ENCODE peak calls at places on chromosomes 3 and 15, in seven cellular contexts. F, G, R, P, V, K and C are unnamed samples.

GRCh38 chr3:60399861-60400845 is 851.1 kb downstream of the FHIT start:
- DNase-seq in F (no peak), G (no peak), R (no peak), P (no peak), V (peak; percentile 5), K (peak; percentile 0), C (no peak)

GRCh38 chr3:197368330-197368729 is 69.9 kb upstream of the DLG1 start:
- DNase-seq in F (no peak), G (no peak), R (no peak), P (no peak), V (no peak), K (no peak), C (no peak)

GRCh38 chr3:5022966-5023776 is 43.9 kb downstream of the BHLHE40 start:
- DNase-seq in F (no peak), G (peak; percentile 96), R (peak; percentile 87), P (no peak), V (peak; percentile 98), K (peak; percentile 99), C (no peak)

GRCh38 chr15:55695432-55695831 is 47.5 kb downstream of the PRTG start:
- DNase-seq in F (no peak), G (no peak), R (no peak), P (no peak), V (no peak), K (peak; percentile 3), C (no peak)

GRCh38 chr3:57112206-57112605 is 51.7 kb downstream of the SPATA12 start:
- DNase-seq in F (no peak), G (no peak), R (peak; percentile 52), P (no peak), V (no peak), K (no peak), C (no peak)

GRCh38 chr3:197465996-197466549 is 89.7 kb downstream of the BDH1 start:
- DNase-seq in F (no peak), G (peak; percentile 71), R (no peak), P (no peak), V (peak; percentile 81), K (peak; percentile 91), C (no peak)

GRCh38 chr3:9916346-9916733 is 558 bp upstream of the IL17RC start:
- DNase-seq in F (no peak), G (peak; percentile 64), R (no peak), P (no peak), V (peak; percentile 74), K (peak; percentile 91), C (no peak)

GRCh38 chr3:173870976-173871375 is 473.4 kb downstream of the NLGN1 start:
- DNase-seq in F (no peak), G (no peak), R (no peak), P (no peak), V (peak; percentile 12), K (no peak), C (no peak)

GRCh38 chr3:97882975-97883598 is 61.3 kb downstream of the CRYBG3 start:
- DNase-seq in F (no peak), G (peak; percentile 60), R (no peak), P (no peak), V (peak; percentile 67), K (peak; percentile 78), C (no peak)

GRCh38 chr15:67479781-67480180 is 41.1 kb upstream of the C15orf61 start:
- DNase-seq in F (no peak), G (no peak), R (no peak), P (no peak), V (peak; percentile 57), K (peak; percentile 67), C (no peak)

GRCh38 chr3:185824467-185825378 is at the start of gene IGF2BP2:
- DNase-seq in F (peak; percentile 29), G (peak; percentile 80), R (peak; percentile 68), P (peak; percentile 81), V (peak; percentile 88), K (peak; percentile 81), C (peak; percentile 92)

GRCh38 chr15:64552281-64552948 is 92.0 kb downstream of the ZNF609 start:
- DNase-seq in F (no peak), G (no peak), R (no peak), P (no peak), V (no peak), K (no peak), C (no peak)

GRCh38 chr3:30596161-30596560 is 10.2 kb upstream of the TGFBR2 start:
- DNase-seq in F (no peak), G (peak; percentile 43), R (no peak), P (no peak), V (no peak), K (no peak), C (no peak)

GRCh38 chr15:72339777-72340177 is 19.8 kb upstream of the CELF6 start:
- DNase-seq in F (no peak), G (peak; percentile 96), R (no peak), P (no peak), V (peak; percentile 97), K (peak; percentile 96), C (no peak)

GRCh38 chr15:77002954-77003912 is 8.3 kb downstream of the PSTPIP1 start:
- DNase-seq in F (no peak), G (no peak), R (no peak), P (no peak), V (no peak), K (no peak), C (peak; percentile 89)

GRCh38 chr3:111252795-111253194 is 181.2 kb downstream of the NECTIN3 start:
- DNase-seq in F (no peak), G (peak; percentile 56), R (peak; percentile 34), P (no peak), V (peak; percentile 55), K (peak; percentile 76), C (peak; percentile 39)

GRCh38 chr15:79595271-79595670 is 163.1 kb downstream of the MINAR1 start:
- DNase-seq in F (no peak), G (no peak), R (no peak), P (no peak), V (no peak), K (no peak), C (no peak)

GRCh38 chr3:100532411-100532810 is 40.0 kb downstream of the TMEM45A start:
- DNase-seq in F (no peak), G (no peak), R (no peak), P (no peak), V (no peak), K (no peak), C (no peak)

GRCh38 chr3:128999104-128999503 is 2.0 kb upstream of the EFCC1 start:
- DNase-seq in F (no peak), G (no peak), R (no peak), P (no peak), V (no peak), K (no peak), C (no peak)

GRCh38 chr3:182837855-182838454 is 44.7 kb downstream of the ATP11B start:
- DNase-seq in F (no peak), G (peak; percentile 24), R (no peak), P (no peak), V (peak; percentile 50), K (peak; percentile 62), C (no peak)

GRCh38 chr15:65532738-65533051 is 2.4 kb downstream of the HACD3 start:
- DNase-seq in F (no peak), G (peak; percentile 50), R (no peak), P (no peak), V (peak; percentile 40), K (peak; percentile 35), C (no peak)

GRCh38 chr3:46693038-46693896 is at the start of gene ALS2CL:
- DNase-seq in F (no peak), G (no peak), R (peak; percentile 77), P (peak; percentile 56), V (no peak), K (no peak), C (peak; percentile 68)

GRCh38 chr3:115913069-115913686 is 289.9 kb downstream of the GAP43 start:
- DNase-seq in F (no peak), G (peak; percentile 1), R (no peak), P (no peak), V (no peak), K (peak; percentile 5), C (no peak)

GRCh38 chr3:177294221-177294620 is 96.9 kb upstream of the TBL1XR1 start:
- DNase-seq in F (no peak), G (peak; percentile 19), R (no peak), P (no peak), V (peak; percentile 57), K (peak; percentile 58), C (no peak)

GRCh38 chr15:47908950-47909670 is 191.8 kb downstream of the SEMA6D start:
- DNase-seq in F (no peak), G (no peak), R (no peak), P (no peak), V (peak; percentile 41), K (no peak), C (no peak)
- TF ChIP-seq CTCF in F (no peak), G (no peak), R (no peak), P (no peak), V (no peak), K (no peak), C (no peak)

GRCh38 chr3:38454179-38454883 is 641 bp downstream of the ACVR2B start:
- DNase-seq in F (no peak), G (no peak), R (no peak), P (peak; percentile 40), V (peak; percentile 25), K (peak; percentile 16), C (no peak)
- TF ChIP-seq CTCF in F (no peak), G (no peak), R (no peak), P (no peak), V (no peak), K (no peak), C (no peak)

DNA sequence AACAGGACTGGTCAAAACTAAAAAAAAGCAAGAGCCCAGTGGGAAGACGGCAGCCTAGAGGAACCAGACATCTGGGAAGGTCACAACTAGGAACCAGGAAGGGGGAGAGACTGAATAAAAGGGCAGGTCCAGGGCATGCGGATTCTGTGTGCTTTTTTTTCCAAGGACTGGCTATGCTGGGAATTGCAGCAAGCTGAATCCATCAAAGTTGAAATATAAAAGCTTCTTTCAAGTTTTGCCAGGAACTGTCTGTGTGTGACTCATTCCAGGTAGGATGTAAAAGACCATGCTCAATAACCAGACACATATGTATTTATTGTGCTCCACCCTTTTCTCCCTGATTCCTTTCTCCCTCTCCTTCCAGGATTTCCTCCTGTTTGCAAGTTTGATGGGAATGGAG is 47.9 kb upstream of the CCDC80 start:
- DNase-seq in F (no peak), G (no peak), R (no peak), P (no peak), V (no peak), K (no peak), C (no peak)
- TF ChIP-seq CTCF in F (no peak), G (no peak), R (no peak), P (no peak), V (no peak), K (no peak), C (no peak)

GRCh38 chr15:58854598-58854997 is 78.9 kb downstream of the SLTM start:
- DNase-seq in F (no peak), G (no peak), R (no peak), P (no peak), V (no peak), K (no peak), C (no peak)

GRCh38 chr15:58856090-58856489 is 77.4 kb downstream of the SLTM start:
- DNase-seq in F (no peak), G (peak; percentile 59), R (no peak), P (no peak), V (peak; percentile 25), K (peak; percentile 48), C (no peak)

DNA sequence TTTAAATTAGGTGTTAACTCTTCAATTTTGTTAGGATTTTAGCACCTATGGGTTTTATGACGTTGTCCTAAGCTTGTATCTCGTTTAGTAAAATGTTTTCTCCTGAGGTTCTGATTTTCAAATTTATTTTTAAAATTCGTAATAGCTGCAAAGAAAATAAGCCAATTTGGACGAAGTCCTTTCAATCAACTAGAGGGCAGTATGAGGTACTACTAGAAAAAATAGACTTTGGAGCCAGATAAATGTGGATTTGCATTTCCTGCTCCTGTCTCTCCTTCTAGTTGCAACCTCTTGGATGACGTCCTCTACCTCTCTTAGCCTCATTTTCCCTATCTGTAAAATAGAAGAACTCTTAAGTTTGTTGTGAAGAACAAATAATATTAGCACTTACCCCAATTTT is 81.1 kb downstream of the SLTM start:
- DNase-seq in F (no peak), G (no peak), R (no peak), P (no peak), V (no peak), K (peak; percentile 19), C (no peak)
- TF ChIP-seq CTCF in F (no peak), G (peak; percentile 41), R (peak; percentile 47), P (peak; percentile 48), V (peak; percentile 29), K (no peak), C (no peak)